ENCODE peak calls at places on chromosomes 11 and 22, in seven cellular contexts. A, B, P, T, L, H and V are unnamed samples.

GRCh38 chr22:44483878-44484277 is 14.2 kb downstream of the RTL6 start:
- DNase-seq in B (no peak), H (no peak), A (no peak), P (no peak), T (no peak), L (no peak), V (no peak)

GRCh38 chr22:37229805-37230672 is 14.0 kb downstream of the RAC2 start:
- DNase-seq in A (peak), T (peak), H (no peak), P (no peak), B (peak), L (no peak), V (peak)

GRCh38 chr11:86671386-86672006 is 920 bp downstream of the ME3 start:
- DNase-seq in P (peak), L (peak), T (peak), A (peak), H (peak), B (no peak), V (no peak)

GRCh38 chr11:73158356-73159051 is 16.4 kb upstream of the FCHSD2 start:
- DNase-seq in B (peak), T (peak), L (peak), P (no peak), H (no peak), A (no peak), V (no peak)

GRCh38 chr11:109422755-109423113 is 744 bp downstream of the C11orf87 start:
- DNase-seq in T (peak), B (peak), L (no peak), P (no peak), H (peak), A (peak), V (no peak)

GRCh38 chr11:5197538-5197937 is 2.9 kb downstream of the OR51V1 start:
- DNase-seq in A (no peak), B (peak), L (no peak), H (no peak), T (peak), P (no peak), V (no peak)

GRCh38 chr11:65132238-65132987 is 1.9 kb downstream of the SYVN1 start:
- DNase-seq in P (no peak), L (no peak), T (no peak), B (no peak), A (no peak), H (no peak), V (no peak)

GRCh38 chr11:121099364-121099763 is 1.7 kb upstream of the TECTA start:
- DNase-seq in B (no peak), H (no peak), A (no peak), P (no peak), T (no peak), L (no peak), V (no peak)

GRCh38 chr22:19523240-19524169 is 705 bp downstream of the CLDN5 start:
- DNase-seq in L (no peak), H (no peak), B (peak), A (peak), P (no peak), T (no peak), V (no peak)